ENCODE peak calls at places on chromosomes 13 and 19, in six cellular contexts. D is activated T-cell treated with anti-CD3 and anti-CD28 coated beads for 4 hours, T is fibroblast of pulmonary artery, Z is fibroblast of the aortic adventitia, M is fibroblast of the conjunctiva, S is left ventricle myocardium superior. J is an unnamed sample.

GRCh38 chr19:3509566-3509989 is 3.5 kb downstream of the FZR1 start:
- DNase-seq in D (no peak), T (peak; percentile 45), Z (peak; percentile 53), M (no peak), S (no peak), J (no peak)

GRCh38 chr19:42252365-42253244 is 2.3 kb downstream of the ERF start:
- DNase-seq in D (no peak), T (peak; percentile 50), Z (peak; percentile 54), M (no peak), S (peak; percentile 66), J (no peak)

GRCh38 chr13:38418286-38418685 is 68.6 kb downstream of the UFM1 start:
- DNase-seq in D (no peak), T (peak; percentile 30), Z (no peak), M (no peak), S (no peak), J (no peak)

GRCh38 chr19:45160870-45161714 is at the start of gene NKPD1:
- DNase-seq in D (no peak), T (no peak), Z (no peak), M (no peak), S (no peak), J (no peak)

GRCh38 chr13:51849145-51850101 is 4.4 kb upstream of the TMEM272 start:
- DNase-seq in D (no peak), T (peak; percentile 20), Z (no peak), M (no peak), S (peak; percentile 55), J (peak; percentile 6)

GRCh38 chr19:16532440-16533273 is 9.6 kb downstream of the CHERP start:
- DNase-seq in D (no peak), T (no peak), Z (no peak), M (no peak), S (no peak), J (no peak)

GRCh38 chr13:30107536-30108136 is 199.7 kb downstream of the KATNAL1 start:
- DNase-seq in D (no peak), T (no peak), Z (peak; percentile 47), M (no peak), S (no peak), J (no peak)

GRCh38 chr13:110008816-110009215 is 222.4 kb upstream of the IRS2 start:
- DNase-seq in D (no peak), T (no peak), Z (no peak), M (no peak), S (no peak), J (no peak)

GRCh38 chr19:38869160-38869835 is 8.8 kb downstream of the RINL start:
- DNase-seq in D (no peak), T (no peak), Z (no peak), M (no peak), S (peak; percentile 50), J (no peak)

GRCh38 chr19:18488403-18488723 is 33.5 kb downstream of the ELL start:
- DNase-seq in D (no peak), T (no peak), Z (peak; percentile 20), M (no peak), S (no peak), J (no peak)

GRCh38 chr13:113155201-113155600 is 3.2 kb upstream of the PROZ start:
- DNase-seq in D (no peak), T (no peak), Z (no peak), M (no peak), S (no peak), J (no peak)

GRCh38 chr19:51441410-51442390 is 16.6 kb downstream of the SIGLEC8 start:
- DNase-seq in D (peak; percentile 91), T (no peak), Z (no peak), M (no peak), S (no peak), J (no peak)

GRCh38 chr19:43332058-43332922 is 21.2 kb upstream of the CD177 start:
- DNase-seq in D (no peak), T (no peak), Z (no peak), M (no peak), S (no peak), J (no peak)

GRCh38 chr19:8355631-8356402 is 8.1 kb upstream of the ANGPTL4 start:
- DNase-seq in D (no peak), T (peak; percentile 98), Z (peak; percentile 91), M (peak; percentile 89), S (no peak), J (no peak)

GRCh38 chr13:31756346-31756745 is 17.0 kb downstream of the RXFP2 start:
- DNase-seq in D (no peak), T (peak; percentile 73), Z (peak; percentile 90), M (no peak), S (no peak), J (no peak)

GRCh38 chr19:49150944-49151243 is 4.3 kb downstream of the HRC start:
- DNase-seq in D (no peak), T (no peak), Z (no peak), M (no peak), S (no peak), J (no peak)

GRCh38 chr13:27923794-27924528 is 4.2 kb downstream of the PDX1 start:
- DNase-seq in D (no peak), T (no peak), Z (no peak), M (no peak), S (no peak), J (no peak)

GRCh38 chr19:29467824-29468401 is 57.9 kb upstream of the VSTM2B start:
- DNase-seq in D (no peak), T (peak; percentile 24), Z (peak; percentile 43), M (no peak), S (no peak), J (no peak)

GRCh38 chr13:104648291-104648690 is 1582.1 kb upstream of the SLC10A2 start:
- DNase-seq in D (no peak), T (no peak), Z (no peak), M (no peak), S (no peak), J (no peak)

GRCh38 chr13:76383671-76384461 is 502.3 kb downstream of the KCTD12 start:
- DNase-seq in D (no peak), T (peak; percentile 89), Z (peak; percentile 96), M (peak; percentile 86), S (no peak), J (no peak)

GRCh38 chr19:35114656-35115537 is 726 bp upstream of the FXYD3 start:
- DNase-seq in D (peak; percentile 58), T (peak; percentile 57), Z (peak; percentile 62), M (no peak), S (peak; percentile 84), J (no peak)

GRCh38 chr13:109366521-109366920 is 419.9 kb downstream of the IRS2 start:
- DNase-seq in D (no peak), T (no peak), Z (no peak), M (no peak), S (no peak), J (no peak)

GRCh38 chr19:4363571-4364304 is 20.4 kb downstream of the MPND start:
- DNase-seq in D (no peak), T (no peak), Z (no peak), M (no peak), S (no peak), J (no peak)

GRCh38 chr13:75135325-75135825 is 346.6 kb downstream of the TBC1D4 start:
- DNase-seq in D (no peak), T (peak; percentile 98), Z (peak; percentile 94), M (peak; percentile 84), S (no peak), J (no peak)

GRCh38 chr13:21058361-21058760 is 3.0 kb downstream of the LATS2 start:
- DNase-seq in D (no peak), T (no peak), Z (peak; percentile 63), M (no peak), S (no peak), J (no peak)

GRCh38 chr19:32895384-32895783 is 25.8 kb upstream of the SLC7A9 start:
- DNase-seq in D (no peak), T (no peak), Z (no peak), M (no peak), S (no peak), J (no peak)

GRCh38 chr13:111597041-111598017 is 276.9 kb downstream of the TEX29 start:
- DNase-seq in D (no peak), T (no peak), Z (no peak), M (no peak), S (no peak), J (no peak)

GRCh38 chr19:21463449-21464105 is 41.8 kb upstream of the ZNF429 start:
- DNase-seq in D (no peak), T (no peak), Z (no peak), M (no peak), S (peak; percentile 65), J (peak; percentile 78)

GRCh38 chr13:26658972-26659371 is 101.5 kb downstream of the WASF3 start:
- DNase-seq in D (no peak), T (no peak), Z (no peak), M (no peak), S (no peak), J (no peak)

GRCh38 chr19:49875801-49876421 is 1.2 kb downstream of the AKT1S1 start:
- DNase-seq in D (peak; percentile 42), T (no peak), Z (peak; percentile 49), M (no peak), S (peak; percentile 81), J (peak; percentile 12)

GRCh38 chr19:58407658-58408151 is 744 bp upstream of the ZNF584 start:
- DNase-seq in D (no peak), T (no peak), Z (no peak), M (no peak), S (no peak), J (no peak)

GRCh38 chr19:18833849-18834643 is 2.3 kb downstream of the UPF1 start:
- DNase-seq in D (no peak), T (no peak), Z (no peak), M (no peak), S (no peak), J (no peak)

GRCh38 chr19:16714702-16715294 is 4.8 kb upstream of the NWD1 start:
- DNase-seq in D (peak; percentile 10), T (peak; percentile 46), Z (peak; percentile 62), M (peak; percentile 17), S (peak; percentile 55), J (peak; percentile 60)

GRCh38 chr13:94362411-94362909 is 117.0 kb downstream of the DCT start:
- DNase-seq in D (peak; percentile 58), T (peak; percentile 93), Z (peak; percentile 94), M (peak; percentile 88), S (no peak), J (peak; percentile 89)